ENCODE peak calls at places on chromosomes 4 and X, in six cellular contexts. W is lower lobe of right lung, E is neural crest cell, R is GM20000, X is AG04449, T is PC-3. F is an unnamed sample.

GRCh38 chr4:81084029-81084428 is 53.5 kb downstream of the BMP3 start:
- DNase-seq in W (no peak), E (no peak), R (no peak), X (no peak), T (peak), F (no peak)

GRCh38 chr4:126702747-126703146 is 930.0 kb upstream of the INTU start:
- DNase-seq in W (no peak), E (no peak), R (no peak), X (no peak), T (no peak), F (no peak)

GRCh38 chrX:23066588-23067281 is 67.0 kb downstream of the DDX53 start:
- DNase-seq in W (no peak), E (no peak), R (no peak), X (no peak), T (no peak), F (no peak)

GRCh38 chrX:37423864-37424569 is 74.9 kb downstream of the PRRG1 start:
- DNase-seq in W (no peak), E (no peak), R (no peak), X (peak), T (peak), F (no peak)

GRCh38 chrX:27591938-27592337 is 1.8 kb downstream of the DCAF8L2 start:
- DNase-seq in W (no peak), E (no peak), R (no peak), X (no peak), T (no peak), F (no peak)

GRCh38 chrX:77451041-77451440 is 3.9 kb downstream of the FGF16 start:
- DNase-seq in W (no peak), E (no peak), R (no peak), X (no peak), T (no peak), F (no peak)

GRCh38 chrX:154717824-154718223 is 33.1 kb downstream of the GAB3 start:
- DNase-seq in W (no peak), E (no peak), R (no peak), X (no peak), T (peak), F (no peak)

GRCh38 chrX:1546601-1547275 is 9.8 kb upstream of the P2RY8 start:
- DNase-seq in W (no peak), E (no peak), R (no peak), X (no peak), T (no peak), F (no peak)

GRCh38 chrX:56783996-56784620 is 55.1 kb downstream of the NBDY start:
- DNase-seq in W (no peak), E (no peak), R (no peak), X (no peak), T (no peak), F (no peak)

GRCh38 chrX:37912286-37912685 is 64.9 kb upstream of the DYNLT3 start:
- DNase-seq in W (no peak), E (no peak), R (no peak), X (no peak), T (peak), F (no peak)

GRCh38 chr4:149700272-149700671 is 115.4 kb downstream of the IQCM start:
- DNase-seq in W (no peak), E (no peak), R (no peak), X (no peak), T (no peak), F (no peak)

GRCh38 chrX:55452825-55453124 is 848 bp downstream of the MAGEH1 start:
- DNase-seq in W (no peak), E (no peak), R (no peak), X (no peak), T (no peak), F (no peak)

GRCh38 chr4:53680588-53680987 is 89.3 kb upstream of the LNX1 start:
- DNase-seq in W (no peak), E (no peak), R (no peak), X (no peak), T (no peak), F (no peak)

GRCh38 chr4:150821641-150822040 is 193.4 kb downstream of the LRBA start:
- DNase-seq in W (no peak), E (no peak), R (no peak), X (no peak), T (no peak), F (no peak)

GRCh38 chr4:23774932-23775331 is 114.9 kb downstream of the PPARGC1A start:
- DNase-seq in W (no peak), E (no peak), R (no peak), X (no peak), T (no peak), F (no peak)

GRCh38 chr4:122842392-122842791 is 15.8 kb downstream of the FGF2 start:
- DNase-seq in W (no peak), E (no peak), R (no peak), X (no peak), T (no peak), F (no peak)

GRCh38 chr4:48017108-48017527 is 546 bp downstream of the NIPAL1 start:
- DNase-seq in W (peak), E (peak), R (peak), X (no peak), T (peak), F (peak)

GRCh38 chrX:79415056-79415455 is 47.9 kb upstream of the ITM2A start:
- DNase-seq in W (no peak), E (no peak), R (no peak), X (no peak), T (no peak), F (no peak)

GRCh38 chrX:79408623-79409322 is 41.6 kb upstream of the ITM2A start:
- DNase-seq in W (no peak), E (no peak), R (no peak), X (no peak), T (no peak), F (no peak)

GRCh38 chrX:79413963-79414362 is 46.8 kb upstream of the ITM2A start:
- DNase-seq in W (no peak), E (no peak), R (no peak), X (no peak), T (no peak), F (no peak)

GRCh38 chrX:79409657-79410056 is 42.5 kb upstream of the ITM2A start:
- DNase-seq in W (no peak), E (no peak), R (no peak), X (no peak), T (peak), F (no peak)

DNA sequence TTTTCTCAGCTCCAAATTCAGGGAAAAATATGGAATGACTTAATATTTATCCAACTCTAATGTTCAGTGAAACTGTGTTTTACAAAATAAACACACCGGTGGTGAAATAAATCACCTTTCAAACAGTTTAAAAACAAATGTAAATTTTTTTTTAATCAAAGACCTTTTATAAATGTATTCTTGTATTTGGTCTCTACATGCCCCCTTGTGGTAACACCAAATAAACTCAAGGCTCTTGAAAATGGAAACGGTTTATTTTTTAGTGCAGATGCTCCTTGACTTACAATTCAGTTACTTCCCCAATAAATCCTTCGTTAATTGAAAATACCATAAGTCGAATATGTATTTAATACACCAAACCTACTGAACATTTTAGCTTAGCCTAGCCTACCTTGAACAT is 45.9 kb upstream of the ITM2A start:
- DNase-seq in W (no peak), E (no peak), R (peak), X (no peak), T (peak), F (no peak)
- TF ChIP-seq CTCF in W (peak), E (peak), R (no peak), X (no peak), T (peak), F (no peak)

GRCh38 chr4:37935026-37935425 is 25.2 kb upstream of the PTTG2 start:
- DNase-seq in W (no peak), E (no peak), R (no peak), X (no peak), T (no peak), F (no peak)

GRCh38 chr4:37934609-37935008 is 25.6 kb upstream of the PTTG2 start:
- DNase-seq in W (no peak), E (no peak), R (no peak), X (no peak), T (no peak), F (no peak)

GRCh38 chr4:37934096-37934495 is 26.1 kb upstream of the PTTG2 start:
- DNase-seq in W (no peak), E (no peak), R (no peak), X (no peak), T (no peak), F (no peak)

GRCh38 chr4:37938208-37938607 is 22.0 kb upstream of the PTTG2 start:
- DNase-seq in W (no peak), E (no peak), R (no peak), X (no peak), T (no peak), F (no peak)

DNA sequence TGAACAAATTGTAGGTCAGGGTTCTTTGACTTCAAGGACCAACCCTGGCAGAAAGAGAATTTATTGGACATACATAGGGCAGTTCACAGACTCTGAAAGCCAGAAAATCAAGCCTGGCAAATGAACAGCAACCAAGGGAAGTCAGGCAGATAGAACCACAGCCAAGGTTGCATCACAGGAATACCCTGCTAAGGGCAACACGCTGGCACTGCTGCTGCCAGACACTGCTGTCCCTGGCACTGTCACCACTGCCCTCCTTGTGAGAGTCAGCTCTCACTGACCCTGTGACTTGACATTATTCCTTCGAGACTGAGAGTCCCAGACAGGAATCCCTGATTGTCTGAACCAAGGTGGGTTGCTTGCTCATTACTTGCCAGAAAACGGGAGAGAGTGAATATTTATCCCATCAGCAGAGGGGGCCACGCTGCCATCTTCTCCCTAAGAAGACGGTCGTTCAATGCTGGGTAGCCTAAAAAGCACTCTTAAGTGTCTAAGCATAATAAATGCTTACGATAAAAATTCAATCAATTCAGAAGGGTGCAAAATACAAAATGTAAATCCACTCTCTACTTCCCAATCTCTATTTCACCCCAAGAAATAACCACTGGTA is 23.2 kb upstream of the PTTG2 start:
- DNase-seq in W (no peak), E (no peak), R (no peak), X (no peak), T (no peak), F (no peak)
- TF ChIP-seq CTCF in W (no peak), E (no peak), R (no peak), X (no peak), T (no peak), F (no peak)

DNA sequence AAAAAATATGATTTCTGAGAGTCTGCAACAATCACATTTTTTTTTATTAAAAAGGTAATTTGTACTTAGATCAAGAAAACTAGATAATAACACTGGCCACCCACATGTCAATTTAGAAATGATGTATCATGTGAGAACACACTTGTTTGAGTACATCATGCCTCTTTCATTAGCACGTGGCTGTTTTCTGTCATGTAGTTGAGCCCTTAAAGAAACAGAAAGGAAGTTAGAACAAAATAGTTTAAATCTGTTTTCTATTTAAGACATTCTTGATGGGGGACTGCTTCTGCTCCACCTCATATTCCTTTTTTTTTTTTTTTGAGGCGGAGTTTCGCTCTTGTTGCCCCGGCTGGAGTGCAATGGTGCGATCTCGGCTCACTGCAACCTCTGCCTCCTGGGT is 207.5 kb downstream of the NSUN7 start:
- DNase-seq in W (no peak), E (no peak), R (no peak), X (no peak), T (no peak), F (no peak)
- TF ChIP-seq CTCF in W (no peak), E (no peak), R (no peak), X (no peak), T (no peak), F (no peak)

GRCh38 chrX:118088084-118088483 is 28.5 kb downstream of the KLHL13 start:
- DNase-seq in W (no peak), E (no peak), R (no peak), X (no peak), T (no peak), F (no peak)
- TF ChIP-seq CTCF in W (no peak), E (no peak), R (no peak), X (no peak), T (no peak), F (no peak)

GRCh38 chr4:55111601-55112000 is 13.8 kb downstream of the KDR start:
- DNase-seq in W (no peak), E (no peak), R (no peak), X (no peak), T (no peak), F (no peak)
- TF ChIP-seq CTCF in W (no peak), E (no peak), R (no peak), X (no peak), T (no peak), F (no peak)

GRCh38 chr4:162498168-162498567 is 334.4 kb upstream of the FSTL5 start:
- DNase-seq in W (no peak), E (no peak), R (no peak), X (no peak), T (no peak), F (no peak)

GRCh38 chr4:162494935-162495334 is 331.1 kb upstream of the FSTL5 start:
- DNase-seq in W (no peak), E (no peak), R (no peak), X (no peak), T (no peak), F (no peak)

GRCh38 chr4:162499478-162499877 is 335.7 kb upstream of the FSTL5 start:
- DNase-seq in W (no peak), E (no peak), R (no peak), X (no peak), T (peak), F (no peak)

GRCh38 chr4:162502109-162502508 is 338.3 kb upstream of the FSTL5 start:
- DNase-seq in W (no peak), E (no peak), R (no peak), X (no peak), T (no peak), F (no peak)

GRCh38 chr4:162497564-162498167 is 333.9 kb upstream of the FSTL5 start:
- DNase-seq in W (no peak), E (no peak), R (peak), X (no peak), T (peak), F (no peak)
- TF ChIP-seq CTCF in W (peak), E (peak), R (peak), X (peak), T (peak), F (peak)

GRCh38 chrX:418927-419729 is 32.4 kb upstream of the PPP2R3B start:
- DNase-seq in W (peak), E (no peak), R (no peak), X (no peak), T (no peak), F (no peak)

GRCh38 chrX:410296-410695 is 23.6 kb upstream of the PPP2R3B start:
- DNase-seq in W (no peak), E (no peak), R (no peak), X (no peak), T (no peak), F (no peak)

DNA sequence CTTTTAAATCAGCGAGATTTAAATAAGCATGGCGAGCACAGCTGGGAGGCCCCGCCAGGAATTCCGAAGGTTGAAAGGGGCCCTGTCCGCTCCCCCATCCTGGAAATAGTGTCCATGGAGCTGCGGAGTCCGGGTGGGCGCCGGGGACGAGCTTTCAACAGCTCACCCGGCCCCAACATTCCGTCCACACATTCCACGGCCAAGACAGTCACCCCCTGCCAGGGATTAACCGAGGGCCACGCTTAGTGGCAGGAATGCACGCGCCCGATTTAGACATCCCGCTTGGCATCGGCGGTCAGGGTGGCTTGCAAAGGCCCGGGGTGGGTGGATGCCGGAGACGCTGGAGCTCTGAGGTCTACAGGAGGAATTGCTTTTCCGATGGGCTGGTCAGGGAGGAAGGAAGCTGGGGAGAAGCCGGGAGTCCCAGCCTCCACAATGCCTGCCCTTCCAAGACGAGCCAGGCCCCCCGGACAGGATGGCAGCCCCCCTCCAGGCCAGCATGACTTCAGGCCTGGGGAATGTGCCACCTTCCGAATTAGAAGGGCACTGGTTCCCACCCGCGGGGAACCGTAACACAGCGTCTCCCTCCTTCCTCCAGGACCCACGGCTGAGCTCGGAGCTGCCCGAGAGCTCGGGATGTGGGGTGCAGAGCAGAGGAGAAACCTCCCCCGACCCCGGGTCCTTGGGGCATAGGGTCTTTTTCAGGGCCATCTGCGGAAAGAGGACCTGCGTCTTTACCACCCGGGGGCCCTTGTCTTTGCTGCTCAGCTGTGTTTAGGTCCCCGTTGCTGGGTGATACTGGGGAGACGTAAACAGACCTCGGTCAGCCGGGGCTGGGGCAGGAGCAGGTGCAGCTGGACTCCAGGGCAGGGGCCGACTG is 26.9 kb upstream of the PPP2R3B start:
- DNase-seq in W (no peak), E (peak), R (no peak), X (no peak), T (no peak), F (no peak)
- TF ChIP-seq CTCF in W (no peak), E (no peak), R (no peak), X (peak), T (no peak), F (no peak)

F was measured in omental fat pad.